ENCODE peak calls at places on chromosomes 1 and 21, in eight cellular contexts. H is WTC11, Y is lower leg skin, P is IMR-90, R is fibroblast of lung, V is HFF-Myc, E is fibroblast of the aortic adventitia, F is astrocyte of the spinal cord. U is an unnamed sample.
A peak's percentile ranks its signal among the peaks of the same experiment; 100 is the strongest.

GRCh38 chr1:226763741-226764264 is 24.7 kb upstream of the ITPKB start:
- DNase-seq in R (peak; percentile 88), V (peak; percentile 67), P (peak; percentile 96), F (peak; percentile 90), Y (no peak), E (peak; percentile 66), H (peak; percentile 33), U (no peak)

GRCh38 chr1:205782627-205783470 is 7.6 kb upstream of the RAB29 start:
- DNase-seq in P (no peak), R (no peak), V (no peak), F (no peak), E (no peak), H (no peak), Y (no peak), U (no peak)

GRCh38 chr21:17775431-17776126 is 43.6 kb downstream of the C21orf91 start:
- DNase-seq in P (no peak), F (no peak), H (no peak), R (no peak), E (no peak), V (no peak), Y (no peak), U (no peak)

GRCh38 chr1:115908565-115909334 is 67.6 kb upstream of the SLC22A15 start:
- DNase-seq in Y (no peak), V (no peak), E (no peak), F (no peak), H (no peak), P (no peak), R (no peak), U (no peak)

GRCh38 chr1:226733876-226734414 is 5.1 kb downstream of the ITPKB start:
- DNase-seq in P (peak; percentile 41), V (no peak), H (no peak), Y (no peak), F (no peak), R (no peak), E (peak; percentile 10), U (no peak)

GRCh38 chr1:165387505-165387904 is 31.0 kb upstream of the LMX1A start:
- DNase-seq in Y (no peak), H (no peak), P (no peak), V (no peak), R (no peak), F (no peak), E (peak; percentile 46), U (no peak)

GRCh38 chr1:167107456-167107855 is 13.6 kb downstream of the STYXL2 start:
- DNase-seq in H (no peak), E (peak; percentile 2), R (no peak), P (no peak), F (peak; percentile 38), Y (no peak), V (no peak), U (no peak)

GRCh38 chr1:213982814-213983588 is 4.8 kb upstream of the PROX1 start:
- DNase-seq in P (no peak), H (peak; percentile 77), R (no peak), Y (no peak), V (no peak), F (no peak), E (no peak), U (no peak)

GRCh38 chr1:113714606-113715269 is 44.5 kb downstream of the PHTF1 start:
- DNase-seq in E (peak; percentile 6), H (no peak), F (no peak), Y (no peak), R (no peak), V (no peak), P (no peak), U (no peak)

GRCh38 chr1:28135910-28136635 is 40.4 kb downstream of the PTAFR start:
- DNase-seq in R (no peak), H (no peak), F (no peak), P (no peak), V (no peak), E (no peak), Y (no peak), U (no peak)

DNA sequence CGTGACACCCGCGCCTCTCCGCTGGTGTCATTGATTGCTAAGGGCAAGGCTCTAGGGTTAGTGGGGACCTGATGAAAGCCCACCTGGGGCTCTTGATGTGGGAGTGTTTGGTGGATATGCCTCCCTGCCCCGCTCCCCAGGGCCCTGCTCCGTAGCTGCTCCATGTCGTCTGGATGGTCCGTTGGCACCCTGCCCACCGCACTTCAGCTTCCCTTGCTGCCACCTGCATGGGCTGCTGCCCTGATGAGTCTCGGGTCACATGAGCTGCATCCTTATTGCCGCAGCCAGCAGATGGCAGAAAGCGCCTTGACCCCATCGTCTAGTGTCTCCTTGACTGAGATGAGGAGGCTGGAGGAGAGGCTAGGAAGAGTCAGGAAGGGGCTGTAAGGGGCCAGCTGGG is 439.4 kb downstream of the CAMTA1 start:
- DNase-seq in E (no peak), F (no peak), V (no peak), R (no peak), P (no peak), H (peak; percentile 50), Y (peak; percentile 10), U (no peak)
- TF ChIP-seq CTCF in E (no peak), F (no peak), V (no peak), R (no peak), P (no peak), H (no peak), Y (no peak), U (no peak)

GRCh38 chr1:171983584-171983983 is 142.3 kb downstream of the DNM3 start:
- DNase-seq in V (no peak), E (peak; percentile 62), Y (no peak), H (no peak), F (peak; percentile 33), P (peak; percentile 32), R (peak; percentile 56), U (no peak)
- TF ChIP-seq CTCF in V (peak; percentile 18), E (peak; percentile 34), Y (no peak), H (no peak), F (peak; percentile 43), P (peak; percentile 49), R (peak; percentile 32), U (no peak)

GRCh38 chr1:112673589-112674439 is 645 bp upstream of the MOV10 start:
- DNase-seq in R (peak; percentile 79), E (peak; percentile 83), Y (no peak), H (no peak), V (no peak), F (peak; percentile 73), P (peak; percentile 71), U (no peak)
- TF ChIP-seq CTCF in R (peak; percentile 49), E (peak; percentile 67), Y (no peak), H (no peak), V (peak; percentile 52), F (peak; percentile 49), P (peak; percentile 56), U (no peak)

DNA sequence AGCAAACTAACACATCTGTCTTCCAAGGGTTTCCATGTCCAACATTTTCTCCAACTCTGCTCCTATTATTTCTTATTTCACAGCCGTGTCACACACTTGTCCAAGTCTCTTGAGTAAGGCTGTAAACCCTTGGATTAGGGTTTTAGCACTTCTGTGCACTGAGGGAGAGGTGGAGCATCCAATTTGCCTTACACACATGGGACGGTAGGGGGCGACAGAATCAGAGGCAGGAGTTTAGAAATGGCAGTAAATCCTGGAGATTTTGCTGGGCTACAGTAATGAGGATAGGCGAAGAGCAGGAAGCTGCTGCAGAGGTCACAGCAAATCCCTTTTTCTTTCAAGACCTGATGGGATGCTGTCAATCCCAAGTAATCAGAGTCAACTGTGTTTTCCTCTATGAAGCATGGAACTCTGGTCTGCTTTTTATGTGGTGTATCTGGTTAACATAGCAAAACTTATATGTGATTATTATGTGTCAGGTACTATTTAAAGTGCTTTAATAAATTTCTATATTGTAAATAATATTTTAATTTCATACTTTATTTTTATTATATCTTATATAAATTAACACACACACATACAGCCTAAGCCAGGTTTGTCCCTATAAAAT is 15.4 kb upstream of the LCE5A start:
- DNase-seq in R (no peak), F (no peak), H (no peak), Y (no peak), E (peak; percentile 25), V (no peak), P (no peak), U (no peak)
- TF ChIP-seq CTCF in R (peak; percentile 24), F (peak; percentile 45), H (peak; percentile 27), Y (no peak), E (peak; percentile 65), V (peak; percentile 18), P (peak; percentile 40), U (no peak)

DNA sequence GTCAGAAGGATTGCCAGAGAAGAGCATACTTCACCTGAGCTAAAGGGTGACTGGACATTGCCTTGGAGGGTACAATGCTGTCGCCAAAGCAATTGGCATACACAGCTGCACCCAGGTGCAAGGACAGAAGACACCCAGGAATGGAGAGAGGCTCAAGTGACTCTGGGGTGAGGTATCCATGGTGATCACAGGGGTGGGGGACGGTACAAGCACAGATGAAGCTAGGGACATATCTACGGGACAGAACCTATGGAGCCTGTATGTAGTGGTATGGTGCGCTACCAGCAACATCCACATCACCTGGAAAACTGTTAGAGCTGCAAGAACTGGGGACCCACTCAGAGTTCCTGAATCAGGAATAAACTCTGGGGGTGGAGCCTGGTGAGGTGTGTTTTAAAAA is 286.1 kb downstream of the PCP4 start:
- DNase-seq in H (no peak), P (no peak), E (no peak), V (no peak), F (no peak), R (no peak), Y (no peak), U (no peak)
- TF ChIP-seq CTCF in H (no peak), P (no peak), E (no peak), V (no peak), F (no peak), R (no peak), Y (no peak), U (no peak)

DNA sequence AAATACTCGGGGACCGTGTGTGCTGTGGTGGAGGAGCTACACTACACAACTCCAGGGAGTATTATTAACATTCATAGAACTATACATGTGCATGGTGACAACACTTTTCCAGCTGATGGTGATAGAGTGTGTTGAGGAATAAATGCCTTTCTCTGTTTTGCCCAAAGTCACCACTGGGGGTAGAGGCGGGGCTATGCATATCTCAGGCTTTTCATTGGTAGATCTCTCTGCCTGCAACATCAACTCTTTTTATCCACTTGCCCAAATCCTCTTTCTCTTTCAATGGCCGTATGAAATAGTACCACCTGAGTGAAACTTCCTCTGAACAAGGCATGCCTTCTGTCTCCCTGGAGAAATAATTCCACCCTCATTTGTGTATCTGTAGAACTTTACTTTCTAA is 107.0 kb upstream of the C8B start:
- DNase-seq in V (no peak), R (no peak), H (peak; percentile 34), Y (no peak), F (no peak), P (no peak), E (no peak), U (no peak)
- TF ChIP-seq CTCF in V (peak; percentile 15), R (no peak), H (no peak), Y (no peak), F (no peak), P (peak; percentile 11), E (peak; percentile 8), U (no peak)